ENCODE peak calls at places on chromosome 11, in four cellular contexts. L is progenitor cell of endocrine pancreas, X is H7, M is epithelial cell of esophagus. K is an unnamed sample.

GRCh38 chr11:120208777-120209176 is 2.1 kb upstream of the OAF start:
- DNase-seq in X (no peak), M (peak; percentile 89), L (no peak), K (no peak)

GRCh38 chr11:68142028-68142412 is 20.8 kb upstream of the CHKA start:
- DNase-seq in X (no peak), M (peak; percentile 19), L (no peak), K (peak; percentile 80)

GRCh38 chr11:46597609-46598219 is 3.9 kb upstream of the AMBRA1 start:
- DNase-seq in X (no peak), M (peak; percentile 76), L (no peak), K (no peak)

GRCh38 chr11:78000193-78000592 is 5.7 kb upstream of the INTS4 start:
- DNase-seq in L (peak; percentile 22), X (peak; percentile 70), M (peak; percentile 72), K (peak; percentile 30)

GRCh38 chr11:35305670-35306382 is 113.5 kb downstream of the SLC1A2 start:
- DNase-seq in L (no peak), M (peak; percentile 40), X (peak; percentile 57), K (peak; percentile 16)

GRCh38 chr11:72775288-72776110 is 18.3 kb downstream of the STARD10 start:
- DNase-seq in X (no peak), L (no peak), M (peak; percentile 21), K (no peak)

GRCh38 chr11:285021-285893 is 3.7 kb upstream of the PGGHG start:
- DNase-seq in M (no peak), L (no peak), X (peak; percentile 51), K (no peak)

GRCh38 chr11:102279641-102280170 is 37.6 kb upstream of the BIRC3 start:
- DNase-seq in L (no peak), M (peak; percentile 43), X (peak; percentile 28), K (peak; percentile 49)

GRCh38 chr11:33211588-33211987 is 45.6 kb upstream of the HIPK3 start:
- DNase-seq in M (no peak), X (no peak), L (no peak), K (no peak)

GRCh38 chr11:77126861-77127673 is 979 bp upstream of the MYO7A start:
- DNase-seq in M (peak; percentile 28), X (peak; percentile 96), L (peak; percentile 58), K (no peak)

GRCh38 chr11:119218141-119218878 is 12.2 kb downstream of the CBL start:
- DNase-seq in L (no peak), M (peak; percentile 98), X (no peak), K (no peak)

GRCh38 chr11:24386551-24387404 is 110.1 kb upstream of the LUZP2 start:
- DNase-seq in M (peak; percentile 25), X (peak; percentile 6), L (no peak), K (no peak)

GRCh38 chr11:112941096-112941495 is 20.1 kb upstream of the NCAM1 start:
- DNase-seq in M (no peak), X (no peak), L (no peak), K (no peak)

GRCh38 chr11:80593981-80594380 is 1153.2 kb upstream of the TENM4 start:
- DNase-seq in M (peak; percentile 86), X (no peak), L (no peak), K (peak; percentile 7)

GRCh38 chr11:118175031-118175531 is 1.4 kb downstream of the SCN2B start:
- DNase-seq in M (peak; percentile 95), L (no peak), X (no peak), K (peak; percentile 28)

GRCh38 chr11:14583252-14584105 is 60.1 kb upstream of the PDE3B start:
- DNase-seq in L (peak; percentile 32), X (no peak), M (no peak), K (no peak)

GRCh38 chr11:13955971-13956421 is 6.5 kb upstream of the SPON1 start:
- DNase-seq in M (peak; percentile 74), L (peak; percentile 24), X (peak; percentile 42), K (peak; percentile 46)

GRCh38 chr11:10751581-10751940 is 515 bp downstream of the CTR9 start:
- DNase-seq in L (no peak), M (no peak), X (no peak), K (no peak)

GRCh38 chr11:120281161-120281795 is 41.3 kb downstream of the POU2F3 start:
- DNase-seq in L (no peak), M (no peak), X (no peak), K (no peak)

GRCh38 chr11:117328414-117329010 is 858 bp downstream of the CEP164 start:
- DNase-seq in L (no peak), M (peak; percentile 60), X (no peak), K (peak; percentile 26)

GRCh38 chr11:42465613-42466012 is 846.2 kb upstream of the API5 start:
- DNase-seq in X (no peak), L (no peak), M (no peak), K (no peak)

GRCh38 chr11:64916040-64916847 is 765 bp downstream of the ATG2A start:
- DNase-seq in X (peak; percentile 91), L (no peak), M (peak; percentile 51), K (no peak)

GRCh38 chr11:31645747-31646146 is 136.2 kb downstream of the ELP4 start:
- DNase-seq in X (no peak), M (peak; percentile 88), L (no peak), K (no peak)

GRCh38 chr11:128503231-128503991 is 83.9 kb downstream of the ETS1 start:
- DNase-seq in X (no peak), L (no peak), M (peak; percentile 91), K (no peak)

GRCh38 chr11:124801014-124801413 is 808 bp upstream of the MSANTD2 start:
- DNase-seq in M (peak; percentile 57), L (no peak), X (no peak), K (no peak)

GRCh38 chr11:35145249-35145648 is 6.3 kb downstream of the CD44 start:
- DNase-seq in X (no peak), M (no peak), L (no peak), K (no peak)

GRCh38 chr11:125624756-125625213 is at the start of gene CHEK1:
- DNase-seq in L (no peak), X (no peak), M (no peak), K (no peak)